ENCODE peak calls at places on chromosomes 13 and 19, in ten cellular contexts. One of them, this sample, is unnamed.

GRCh38 chr13:27370305-27370853 is 54.0 kb upstream of the GTF3A start:
- DNase-seq in coronary artery: no peak
- DNase-seq in tibial artery: no peak
- DNase-seq in upper lobe of right lung: no peak
- DNase-seq in AG04449: no peak
- DNase-seq in fibroblast of the aortic adventitia: no peak
- DNase-seq in psoas muscle: no peak
- DNase-seq in lower leg skin: no peak
- DNase-seq in thoracic aorta: no peak
- DNase-seq in aorta: no peak
- DNase-seq in this sample: no peak

GRCh38 chr13:62960723-62961122 is 1545.1 kb upstream of the PCDH20 start:
- DNase-seq in coronary artery: no peak
- DNase-seq in tibial artery: no peak
- DNase-seq in upper lobe of right lung: no peak
- DNase-seq in AG04449: no peak
- DNase-seq in fibroblast of the aortic adventitia: no peak
- DNase-seq in psoas muscle: no peak
- DNase-seq in lower leg skin: no peak
- DNase-seq in thoracic aorta: no peak
- DNase-seq in aorta: no peak
- DNase-seq in this sample: no peak

GRCh38 chr13:109862627-109863026 is 76.2 kb upstream of the IRS2 start:
- DNase-seq in coronary artery: no peak
- DNase-seq in tibial artery: no peak
- DNase-seq in upper lobe of right lung: no peak
- DNase-seq in AG04449: no peak
- DNase-seq in fibroblast of the aortic adventitia: peak
- DNase-seq in psoas muscle: no peak
- DNase-seq in lower leg skin: no peak
- DNase-seq in thoracic aorta: no peak
- DNase-seq in aorta: no peak
- DNase-seq in this sample: peak

GRCh38 chr13:77990973-77991372 is 72.3 kb upstream of the EDNRB start:
- DNase-seq in coronary artery: no peak
- DNase-seq in tibial artery: no peak
- DNase-seq in upper lobe of right lung: no peak
- DNase-seq in AG04449: no peak
- DNase-seq in fibroblast of the aortic adventitia: no peak
- DNase-seq in psoas muscle: no peak
- DNase-seq in lower leg skin: no peak
- DNase-seq in thoracic aorta: no peak
- DNase-seq in aorta: no peak
- DNase-seq in this sample: no peak

GRCh38 chr13:46747031-46747820 is 49.7 kb downstream of the ESD start:
- DNase-seq in coronary artery: no peak
- DNase-seq in tibial artery: no peak
- DNase-seq in upper lobe of right lung: no peak
- DNase-seq in AG04449: no peak
- DNase-seq in fibroblast of the aortic adventitia: no peak
- DNase-seq in psoas muscle: no peak
- DNase-seq in lower leg skin: no peak
- DNase-seq in thoracic aorta: no peak
- DNase-seq in aorta: no peak
- DNase-seq in this sample: no peak

GRCh38 chr13:26463848-26464247 is 93.6 kb upstream of the WASF3 start:
- DNase-seq in coronary artery: no peak
- DNase-seq in tibial artery: no peak
- DNase-seq in upper lobe of right lung: no peak
- DNase-seq in AG04449: no peak
- DNase-seq in fibroblast of the aortic adventitia: no peak
- DNase-seq in psoas muscle: no peak
- DNase-seq in lower leg skin: no peak
- DNase-seq in thoracic aorta: no peak
- DNase-seq in aorta: no peak
- DNase-seq in this sample: no peak

GRCh38 chr13:35796627-35797026 is 320.1 kb upstream of the MAB21L1 start:
- DNase-seq in coronary artery: no peak
- DNase-seq in tibial artery: no peak
- DNase-seq in upper lobe of right lung: no peak
- DNase-seq in AG04449: no peak
- DNase-seq in fibroblast of the aortic adventitia: no peak
- DNase-seq in psoas muscle: no peak
- DNase-seq in lower leg skin: no peak
- DNase-seq in thoracic aorta: no peak
- DNase-seq in aorta: no peak
- DNase-seq in this sample: no peak

GRCh38 chr13:75803175-75803611 is 167.1 kb downstream of the LMO7 start:
- DNase-seq in coronary artery: no peak
- DNase-seq in tibial artery: no peak
- DNase-seq in upper lobe of right lung: no peak
- DNase-seq in AG04449: no peak
- DNase-seq in fibroblast of the aortic adventitia: no peak
- DNase-seq in psoas muscle: no peak
- DNase-seq in lower leg skin: no peak
- DNase-seq in thoracic aorta: no peak
- DNase-seq in aorta: no peak
- DNase-seq in this sample: no peak

GRCh38 chr13:50693755-50694154 is 149.7 kb downstream of the DLEU7 start:
- DNase-seq in coronary artery: no peak
- DNase-seq in tibial artery: no peak
- DNase-seq in upper lobe of right lung: no peak
- DNase-seq in AG04449: peak
- DNase-seq in fibroblast of the aortic adventitia: peak
- DNase-seq in psoas muscle: no peak
- DNase-seq in lower leg skin: no peak
- DNase-seq in thoracic aorta: no peak
- DNase-seq in aorta: peak
- DNase-seq in this sample: peak

GRCh38 chr13:30804474-30804873 is 69.1 kb downstream of the ALOX5AP start:
- DNase-seq in coronary artery: no peak
- DNase-seq in tibial artery: no peak
- DNase-seq in upper lobe of right lung: no peak
- DNase-seq in AG04449: no peak
- DNase-seq in fibroblast of the aortic adventitia: no peak
- DNase-seq in psoas muscle: no peak
- DNase-seq in lower leg skin: no peak
- DNase-seq in thoracic aorta: no peak
- DNase-seq in aorta: no peak
- DNase-seq in this sample: no peak

GRCh38 chr13:106498158-106498557 is 37.3 kb downstream of the EFNB2 start:
- DNase-seq in coronary artery: no peak
- DNase-seq in tibial artery: no peak
- DNase-seq in upper lobe of right lung: no peak
- DNase-seq in AG04449: no peak
- DNase-seq in fibroblast of the aortic adventitia: no peak
- DNase-seq in psoas muscle: no peak
- DNase-seq in lower leg skin: no peak
- DNase-seq in thoracic aorta: no peak
- DNase-seq in aorta: no peak
- DNase-seq in this sample: no peak

GRCh38 chr13:100810991-100811390 is 136.4 kb upstream of the TMTC4 start:
- DNase-seq in coronary artery: no peak
- DNase-seq in tibial artery: no peak
- DNase-seq in upper lobe of right lung: no peak
- DNase-seq in AG04449: no peak
- DNase-seq in fibroblast of the aortic adventitia: no peak
- DNase-seq in psoas muscle: no peak
- DNase-seq in lower leg skin: no peak
- DNase-seq in thoracic aorta: no peak
- DNase-seq in aorta: no peak
- DNase-seq in this sample: no peak

GRCh38 chr13:22325761-22326160 is 654.9 kb downstream of the FGF9 start:
- DNase-seq in coronary artery: no peak
- DNase-seq in tibial artery: no peak
- DNase-seq in upper lobe of right lung: no peak
- DNase-seq in AG04449: no peak
- DNase-seq in fibroblast of the aortic adventitia: no peak
- DNase-seq in psoas muscle: no peak
- DNase-seq in lower leg skin: no peak
- DNase-seq in thoracic aorta: no peak
- DNase-seq in aorta: no peak
- DNase-seq in this sample: no peak

GRCh38 chr19:29812881-29813275 is 1.1 kb downstream of the CCNE1 start:
- DNase-seq in coronary artery: no peak
- DNase-seq in tibial artery: no peak
- DNase-seq in upper lobe of right lung: no peak
- DNase-seq in AG04449: no peak
- DNase-seq in fibroblast of the aortic adventitia: no peak
- DNase-seq in psoas muscle: peak
- DNase-seq in lower leg skin: no peak
- DNase-seq in thoracic aorta: no peak
- DNase-seq in aorta: no peak
- DNase-seq in this sample: no peak
- H3K4me3 ChIP-seq in coronary artery: peak
- H3K4me3 ChIP-seq in tibial artery: no peak
- H3K4me3 ChIP-seq in upper lobe of right lung: peak
- H3K4me3 ChIP-seq in AG04449: peak
- H3K4me3 ChIP-seq in fibroblast of the aortic adventitia: peak
- H3K4me3 ChIP-seq in psoas muscle: peak
- H3K4me3 ChIP-seq in lower leg skin: no peak
- H3K4me3 ChIP-seq in thoracic aorta: peak
- H3K4me3 ChIP-seq in aorta: no peak
- H3K4me3 ChIP-seq in this sample: peak

GRCh38 chr13:79621449-79621848 is 140.5 kb downstream of the NDFIP2 start:
- DNase-seq in coronary artery: no peak
- DNase-seq in tibial artery: no peak
- DNase-seq in upper lobe of right lung: no peak
- DNase-seq in AG04449: no peak
- DNase-seq in fibroblast of the aortic adventitia: no peak
- DNase-seq in psoas muscle: no peak
- DNase-seq in lower leg skin: no peak
- DNase-seq in thoracic aorta: no peak
- DNase-seq in aorta: no peak
- DNase-seq in this sample: no peak
- H3K4me3 ChIP-seq in coronary artery: no peak
- H3K4me3 ChIP-seq in tibial artery: no peak
- H3K4me3 ChIP-seq in upper lobe of right lung: no peak
- H3K4me3 ChIP-seq in AG04449: no peak
- H3K4me3 ChIP-seq in fibroblast of the aortic adventitia: no peak
- H3K4me3 ChIP-seq in psoas muscle: no peak
- H3K4me3 ChIP-seq in lower leg skin: no peak
- H3K4me3 ChIP-seq in thoracic aorta: no peak
- H3K4me3 ChIP-seq in aorta: no peak
- H3K4me3 ChIP-seq in this sample: no peak

GRCh38 chr13:37868691-37869505 is 674 bp downstream of the TRPC4 start:
- DNase-seq in coronary artery: no peak
- DNase-seq in tibial artery: no peak
- DNase-seq in upper lobe of right lung: no peak
- DNase-seq in AG04449: no peak
- DNase-seq in fibroblast of the aortic adventitia: peak
- DNase-seq in psoas muscle: no peak
- DNase-seq in lower leg skin: no peak
- DNase-seq in thoracic aorta: no peak
- DNase-seq in aorta: no peak
- DNase-seq in this sample: peak

GRCh38 chr13:37869756-37870488 is at the start of gene TRPC4:
- DNase-seq in coronary artery: peak
- DNase-seq in tibial artery: peak
- DNase-seq in upper lobe of right lung: peak
- DNase-seq in AG04449: no peak
- DNase-seq in fibroblast of the aortic adventitia: peak
- DNase-seq in psoas muscle: peak
- DNase-seq in lower leg skin: no peak
- DNase-seq in thoracic aorta: no peak
- DNase-seq in aorta: peak
- DNase-seq in this sample: peak

GRCh38 chr13:37869506-37869755 is 141 bp downstream of the TRPC4 start:
- DNase-seq in coronary artery: no peak
- DNase-seq in tibial artery: no peak
- DNase-seq in upper lobe of right lung: no peak
- DNase-seq in AG04449: no peak
- DNase-seq in fibroblast of the aortic adventitia: peak
- DNase-seq in psoas muscle: no peak
- DNase-seq in lower leg skin: no peak
- DNase-seq in thoracic aorta: no peak
- DNase-seq in aorta: no peak
- DNase-seq in this sample: no peak

GRCh38 chr13:37870895-37871550 is 1.5 kb upstream of the TRPC4 start:
- DNase-seq in coronary artery: no peak
- DNase-seq in tibial artery: no peak
- DNase-seq in upper lobe of right lung: no peak
- DNase-seq in AG04449: no peak
- DNase-seq in fibroblast of the aortic adventitia: peak
- DNase-seq in psoas muscle: no peak
- DNase-seq in lower leg skin: no peak
- DNase-seq in thoracic aorta: no peak
- DNase-seq in aorta: no peak
- DNase-seq in this sample: peak

DNA sequence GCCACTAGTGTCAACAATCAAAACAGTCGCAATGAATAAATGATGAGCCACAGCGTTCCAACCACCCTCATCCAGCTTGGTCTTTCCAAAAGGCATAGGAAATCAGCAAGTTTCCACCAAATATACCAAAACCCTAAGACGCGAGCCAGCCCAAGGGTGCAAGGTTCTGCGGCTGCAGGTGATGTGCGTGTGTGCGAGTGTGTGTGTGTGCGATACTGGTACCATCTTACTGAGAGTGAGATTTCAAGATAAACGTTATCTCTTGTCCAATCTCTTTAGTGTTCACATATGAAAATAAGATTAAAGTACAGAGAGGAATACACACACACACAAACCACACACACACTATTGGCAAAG is 895 bp upstream of the TRPC4 start:
- DNase-seq in coronary artery: no peak
- DNase-seq in tibial artery: no peak
- DNase-seq in upper lobe of right lung: no peak
- DNase-seq in AG04449: no peak
- DNase-seq in fibroblast of the aortic adventitia: peak
- DNase-seq in psoas muscle: no peak
- DNase-seq in lower leg skin: no peak
- DNase-seq in thoracic aorta: no peak
- DNase-seq in aorta: no peak
- DNase-seq in this sample: no peak
- H3K4me3 ChIP-seq in coronary artery: peak
- H3K4me3 ChIP-seq in tibial artery: peak
- H3K4me3 ChIP-seq in upper lobe of right lung: peak
- H3K4me3 ChIP-seq in AG04449: peak
- H3K4me3 ChIP-seq in fibroblast of the aortic adventitia: peak
- H3K4me3 ChIP-seq in psoas muscle: peak
- H3K4me3 ChIP-seq in lower leg skin: no peak
- H3K4me3 ChIP-seq in thoracic aorta: peak
- H3K4me3 ChIP-seq in aorta: peak
- H3K4me3 ChIP-seq in this sample: peak

DNA sequence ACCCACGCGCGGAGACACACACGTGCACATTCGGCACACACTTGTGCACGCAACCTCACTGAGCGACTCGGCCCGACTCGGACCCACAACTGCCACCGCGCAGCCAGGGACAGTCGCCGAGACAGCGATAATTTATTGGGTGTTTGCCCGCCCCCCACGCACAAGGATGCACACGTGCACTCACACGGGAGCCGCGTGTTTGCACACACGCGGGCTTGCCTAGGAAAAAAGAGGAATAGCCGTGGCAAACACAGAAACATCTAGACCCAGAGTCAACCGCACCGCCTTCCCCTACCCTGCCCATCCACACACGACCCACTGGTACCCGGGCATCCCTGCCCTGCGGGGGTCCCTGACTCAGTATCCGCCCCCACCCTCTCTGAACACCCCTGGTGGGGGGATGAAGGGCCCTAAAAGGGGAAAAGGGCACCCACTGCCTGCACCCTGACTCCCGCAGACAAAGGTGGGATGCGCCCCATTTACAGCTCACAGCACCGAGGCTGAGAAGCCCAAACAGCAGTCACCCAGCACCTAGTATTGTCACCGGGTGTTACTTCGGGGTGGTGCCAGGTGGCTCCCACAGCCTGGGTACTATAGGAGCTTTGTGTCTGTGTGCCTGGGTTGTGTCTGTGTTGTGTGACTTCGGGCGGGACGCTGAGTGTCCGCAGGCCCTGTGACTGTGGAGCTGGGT is 1.0 kb upstream of the SSBP4 start:
- DNase-seq in coronary artery: peak
- DNase-seq in tibial artery: peak
- DNase-seq in upper lobe of right lung: peak
- DNase-seq in AG04449: no peak
- DNase-seq in fibroblast of the aortic adventitia: peak
- DNase-seq in psoas muscle: peak
- DNase-seq in lower leg skin: no peak
- DNase-seq in thoracic aorta: no peak
- DNase-seq in aorta: peak
- DNase-seq in this sample: no peak
- H3K4me3 ChIP-seq in coronary artery: peak
- H3K4me3 ChIP-seq in tibial artery: peak
- H3K4me3 ChIP-seq in upper lobe of right lung: peak
- H3K4me3 ChIP-seq in AG04449: peak
- H3K4me3 ChIP-seq in fibroblast of the aortic adventitia: peak
- H3K4me3 ChIP-seq in psoas muscle: peak
- H3K4me3 ChIP-seq in lower leg skin: no peak
- H3K4me3 ChIP-seq in thoracic aorta: peak
- H3K4me3 ChIP-seq in aorta: no peak
- H3K4me3 ChIP-seq in this sample: no peak

This sample was measured in astrocyte of the spinal cord.